ENCODE peak calls at places on chromosomes 3 and 15, in ten cellular contexts. O is IMR-90; R is ascending aorta; D is HCT116; Q is dorsolateral prefrontal cortex; X is AG04450; S is A549; W is effector memory CD4-positive, alpha-beta T cell; C is tibial artery; E is colonic mucosa. L is an unnamed sample.

GRCh38 chr3:140557476-140557875 is 120.4 kb upstream of the TRIM42 start:
- DNase-seq in X (no peak), O (no peak), D (no peak), E (no peak), S (no peak), R (no peak), W (no peak), Q (no peak), C (no peak), L (no peak)

GRCh38 chr3:104596551-104596950 is 770.2 kb upstream of the ALCAM start:
- DNase-seq in C (no peak), D (peak; percentile 45), W (no peak), E (no peak), S (peak; percentile 13), Q (no peak), R (no peak), X (peak; percentile 33), O (peak; percentile 67), L (no peak)

GRCh38 chr3:72496055-72496690 is 352.1 kb downstream of the SHQ1 start:
- DNase-seq in X (no peak), W (no peak), O (no peak), D (no peak), E (no peak), R (no peak), C (no peak), S (no peak), Q (no peak), L (no peak)

GRCh38 chr3:109685084-109686079 is 348.0 kb upstream of the DPPA4 start:
- DNase-seq in R (peak; percentile 98), W (no peak), O (peak; percentile 99), E (peak; percentile 39), C (peak; percentile 98), X (peak; percentile 97), D (peak; percentile 93), Q (peak; percentile 70), S (peak; percentile 60), L (peak; percentile 92)

GRCh38 chr3:172138792-172139507 is 99.6 kb downstream of the FNDC3B start:
- DNase-seq in E (peak; percentile 81), D (no peak), C (peak; percentile 85), O (peak; percentile 40), S (no peak), X (no peak), R (peak; percentile 83), Q (peak; percentile 63), W (no peak), L (no peak)

GRCh38 chr15:63605816-63606215 is 8.6 kb downstream of the FBXL22 start:
- DNase-seq in S (no peak), X (no peak), D (no peak), O (no peak), E (no peak), W (peak; percentile 16), Q (no peak), C (no peak), R (no peak), L (no peak)

GRCh38 chr15:72858205-72858604 is 74.6 kb upstream of the ADPGK start:
- DNase-seq in E (no peak), X (no peak), R (no peak), O (no peak), Q (no peak), C (no peak), W (no peak), D (no peak), S (no peak), L (no peak)

GRCh38 chr3:52085883-52086282 is 29.5 kb upstream of the DUSP7 start:
- DNase-seq in R (no peak), X (no peak), Q (no peak), S (no peak), D (no peak), E (no peak), W (no peak), O (no peak), C (no peak), L (no peak)

GRCh38 chr3:1087066-1087555 is 5.7 kb upstream of the CNTN6 start:
- DNase-seq in S (no peak), E (no peak), O (peak; percentile 52), X (no peak), D (no peak), W (no peak), Q (no peak), C (peak; percentile 68), R (peak; percentile 66), L (no peak)
- H3K27ac ChIP-seq in S (no peak overlapping the region), E (no peak overlapping the region), O (no peak overlapping the region), X (no peak overlapping the region), D (no peak overlapping the region), W (no peak overlapping the region), Q (no peak overlapping the region), C (no peak overlapping the region), R (no peak overlapping the region), L (peak overlapping the region; percentile 75)

GRCh38 chr15:65248506-65248905 is 37.2 kb upstream of the CILP start:
- DNase-seq in W (no peak), Q (no peak), R (no peak), S (no peak), D (no peak), E (no peak), X (no peak), C (no peak), O (no peak), L (no peak)
- H3K27ac ChIP-seq in W (no peak overlapping the region), Q (no peak overlapping the region), R (no peak overlapping the region), S (no peak overlapping the region), D (no peak overlapping the region), E (no peak overlapping the region), X (no peak overlapping the region), C (no peak overlapping the region), O (no peak overlapping the region), L (no peak overlapping the region)

GRCh38 chr3:25447925-25448324 is 19.9 kb downstream of the RARB start:
- DNase-seq in E (no peak), Q (no peak), S (no peak), D (no peak), W (no peak), X (no peak), C (no peak), O (no peak), R (no peak), L (no peak)

GRCh38 chr3:25447285-25447684 is 19.2 kb downstream of the RARB start:
- DNase-seq in D (no peak), Q (no peak), O (no peak), S (no peak), X (no peak), W (no peak), C (no peak), E (no peak), R (no peak), L (no peak)

GRCh38 chr3:25449857-25450256 is 21.8 kb downstream of the RARB start:
- DNase-seq in Q (no peak), W (no peak), D (no peak), R (no peak), C (no peak), O (no peak), E (no peak), X (no peak), S (no peak), L (no peak)

GRCh38 chr3:25452185-25452584 is 24.1 kb downstream of the RARB start:
- DNase-seq in Q (no peak), C (no peak), R (no peak), E (no peak), X (no peak), O (no peak), S (no peak), D (no peak), W (no peak), L (no peak)

DNA sequence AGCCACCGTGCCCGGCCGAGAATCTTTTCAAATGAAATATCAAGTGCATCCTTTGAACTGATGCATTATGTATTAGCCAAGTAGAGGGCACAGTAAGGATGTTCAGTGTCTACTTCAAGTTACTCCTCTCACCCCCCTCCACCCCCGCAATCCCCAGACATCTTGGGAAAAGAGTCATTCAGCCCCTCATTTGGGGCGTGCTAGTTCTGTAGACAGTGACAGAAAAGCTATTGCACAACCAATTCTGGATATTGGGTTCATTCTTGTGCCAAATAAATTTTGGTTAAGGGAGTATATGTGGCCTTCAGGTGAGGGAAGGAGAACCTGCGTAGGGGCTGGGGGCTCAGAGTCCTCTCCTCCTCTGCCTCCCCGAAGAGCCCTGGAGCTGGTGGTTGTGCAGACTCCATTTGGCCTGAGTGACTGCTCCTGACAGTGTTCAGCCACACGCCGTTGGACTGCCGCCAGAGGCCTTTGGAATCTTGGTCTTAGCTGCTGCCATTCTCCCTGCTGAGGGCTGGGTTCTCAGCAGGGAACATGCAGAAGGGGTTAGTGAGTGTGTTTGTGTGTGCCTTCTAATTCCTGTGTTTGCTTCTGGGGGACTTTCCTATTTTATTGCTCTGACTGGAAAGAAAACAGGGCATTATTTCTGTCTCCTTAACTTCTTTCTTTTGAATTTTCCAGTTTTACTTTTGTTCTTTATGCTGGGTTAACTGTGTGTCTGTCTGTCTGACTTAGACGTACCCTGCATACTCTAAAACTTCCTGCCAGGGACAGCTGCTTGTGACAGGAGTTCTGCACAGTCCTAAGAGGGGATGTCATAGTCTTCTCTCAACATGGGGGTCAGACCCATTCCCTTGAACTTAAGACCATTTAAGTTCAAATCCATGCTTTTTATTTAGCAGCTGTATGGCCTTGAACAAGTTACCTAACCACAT is 21.0 kb downstream of the RARB start:
- DNase-seq in X (no peak), O (peak; percentile 43), Q (peak; percentile 49), R (peak; percentile 82), D (no peak), S (no peak), C (peak; percentile 92), W (no peak), E (peak; percentile 73), L (no peak)
- H3K27ac ChIP-seq in X (no peak overlapping the region), O (no peak overlapping the region), Q (no peak overlapping the region), R (peak overlapping the region; percentile 56), D (no peak overlapping the region), S (peak overlapping the region; percentile 75), C (peak overlapping the region; percentile 58), W (no peak overlapping the region), E (no peak overlapping the region), L (no peak overlapping the region)

GRCh38 chr3:13282986-13283876 is 136.9 kb downstream of the NUP210 start:
- DNase-seq in O (no peak), X (no peak), R (no peak), Q (no peak), C (peak; percentile 33), W (no peak), D (peak; percentile 18), E (no peak), S (peak; percentile 64), L (no peak)
- H3K27ac ChIP-seq in O (no peak overlapping the region), X (no peak overlapping the region), R (no peak overlapping the region), Q (no peak overlapping the region), C (no peak overlapping the region), W (no peak overlapping the region), D (no peak overlapping the region), E (no peak overlapping the region), S (peak overlapping the region; percentile 83), L (no peak overlapping the region)

DNA sequence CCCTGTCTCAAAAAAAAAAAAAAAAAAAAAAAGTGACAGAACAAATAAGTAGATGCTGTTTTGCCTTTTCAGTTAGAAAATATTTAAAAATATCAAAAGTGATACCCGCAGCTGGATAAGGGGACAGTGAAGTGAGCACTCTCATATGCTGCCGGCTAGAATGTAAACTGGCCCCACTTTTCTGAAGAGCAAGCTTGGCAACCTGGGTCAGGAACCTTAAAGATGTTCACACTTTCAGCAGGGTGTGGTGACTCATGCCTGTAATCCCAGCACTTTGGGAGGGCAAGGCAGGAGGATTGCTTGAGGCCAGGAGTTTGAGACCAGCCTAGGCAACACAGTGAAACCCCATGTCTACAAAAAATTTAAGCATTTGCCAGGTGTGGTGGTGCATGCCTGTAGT is 17.4 kb downstream of the FSD2 start:
- DNase-seq in X (no peak), Q (no peak), S (no peak), O (no peak), C (no peak), E (no peak), R (no peak), D (no peak), W (no peak), L (no peak)
- H3K27ac ChIP-seq in X (no peak overlapping the region), Q (no peak overlapping the region), S (no peak overlapping the region), O (no peak overlapping the region), C (no peak overlapping the region), E (no peak overlapping the region), R (no peak overlapping the region), D (no peak overlapping the region), W (no peak overlapping the region), L (no peak overlapping the region)

GRCh38 chr15:57387011-57387410 is 10.7 kb downstream of the CGNL1 start:
- DNase-seq in R (no peak), S (no peak), W (no peak), X (no peak), C (no peak), Q (no peak), E (no peak), D (no peak), O (no peak), L (no peak)
- H3K27ac ChIP-seq in R (peak overlapping the region; percentile 75), S (no peak overlapping the region), W (no peak overlapping the region), X (no peak overlapping the region), C (no peak overlapping the region), Q (no peak overlapping the region), E (no peak overlapping the region), D (no peak overlapping the region), O (no peak overlapping the region), L (no peak overlapping the region)